ENCODE peak calls at places on chromosome X, in six cellular contexts. One of them, this sample, is unnamed.

GRCh38 chrX:23822397-23822796 is 39.4 kb downstream of the SAT1 start:
- DNase-seq in activated gamma-delta T cell treated with anti-CD3 and anti-CD28 coated beads, Interleukin-2, amount 50 U/mL, for 16 hours: no peak
- DNase-seq in activated naive CD4-positive, alpha-beta T cell treated with Interleukin-2 at 50 U/mL for 16 hours: no peak
- DNase-seq in NCI-H1092: peak; percentile 43
- DNase-seq in A549: peak; percentile 74
- DNase-seq in activated CD4-positive, alpha-beta T cell treated with anti-CD3 and anti-CD28 coated beads for 24 hours: no peak
- DNase-seq in this sample: no peak

GRCh38 chrX:43728966-43729365 is 72.9 kb downstream of the MAOA start:
- DNase-seq in activated gamma-delta T cell treated with anti-CD3 and anti-CD28 coated beads, Interleukin-2, amount 50 U/mL, for 16 hours: no peak
- DNase-seq in A549: no peak
- DNase-seq in activated naive CD4-positive, alpha-beta T cell treated with Interleukin-2 at 50 U/mL for 16 hours: no peak
- DNase-seq in NCI-H1092: no peak
- DNase-seq in activated CD4-positive, alpha-beta T cell treated with anti-CD3 and anti-CD28 coated beads for 24 hours: no peak
- DNase-seq in this sample: no peak

GRCh38 chrX:136170109-136170800 is 22.9 kb downstream of the FHL1 start:
- DNase-seq in NCI-H1092: no peak
- DNase-seq in activated naive CD4-positive, alpha-beta T cell treated with Interleukin-2 at 50 U/mL for 16 hours: no peak
- DNase-seq in activated CD4-positive, alpha-beta T cell treated with anti-CD3 and anti-CD28 coated beads for 24 hours: no peak
- DNase-seq in activated gamma-delta T cell treated with anti-CD3 and anti-CD28 coated beads, Interleukin-2, amount 50 U/mL, for 16 hours: no peak
- DNase-seq in A549: no peak
- DNase-seq in this sample: no peak

GRCh38 chrX:111561851-111562250 is 50.4 kb downstream of the SERTM2 start:
- DNase-seq in A549: no peak
- DNase-seq in NCI-H1092: no peak
- DNase-seq in activated gamma-delta T cell treated with anti-CD3 and anti-CD28 coated beads, Interleukin-2, amount 50 U/mL, for 16 hours: no peak
- DNase-seq in activated CD4-positive, alpha-beta T cell treated with anti-CD3 and anti-CD28 coated beads for 24 hours: no peak
- DNase-seq in activated naive CD4-positive, alpha-beta T cell treated with Interleukin-2 at 50 U/mL for 16 hours: no peak
- DNase-seq in this sample: no peak

GRCh38 chrX:39073131-39073530 is 271.9 kb downstream of the MID1IP1 start:
- DNase-seq in NCI-H1092: no peak
- DNase-seq in activated gamma-delta T cell treated with anti-CD3 and anti-CD28 coated beads, Interleukin-2, amount 50 U/mL, for 16 hours: no peak
- DNase-seq in activated CD4-positive, alpha-beta T cell treated with anti-CD3 and anti-CD28 coated beads for 24 hours: no peak
- DNase-seq in activated naive CD4-positive, alpha-beta T cell treated with Interleukin-2 at 50 U/mL for 16 hours: no peak
- DNase-seq in A549: no peak
- DNase-seq in this sample: no peak

GRCh38 chrX:77342028-77342427 is 105.2 kb upstream of the FGF16 start:
- DNase-seq in activated CD4-positive, alpha-beta T cell treated with anti-CD3 and anti-CD28 coated beads for 24 hours: no peak
- DNase-seq in activated naive CD4-positive, alpha-beta T cell treated with Interleukin-2 at 50 U/mL for 16 hours: no peak
- DNase-seq in activated gamma-delta T cell treated with anti-CD3 and anti-CD28 coated beads, Interleukin-2, amount 50 U/mL, for 16 hours: no peak
- DNase-seq in NCI-H1092: no peak
- DNase-seq in A549: no peak
- DNase-seq in this sample: no peak

GRCh38 chrX:27307546-27307945 is 155.6 kb downstream of the PPP4R3C start:
- DNase-seq in activated naive CD4-positive, alpha-beta T cell treated with Interleukin-2 at 50 U/mL for 16 hours: no peak
- DNase-seq in A549: no peak
- DNase-seq in activated gamma-delta T cell treated with anti-CD3 and anti-CD28 coated beads, Interleukin-2, amount 50 U/mL, for 16 hours: no peak
- DNase-seq in activated CD4-positive, alpha-beta T cell treated with anti-CD3 and anti-CD28 coated beads for 24 hours: no peak
- DNase-seq in NCI-H1092: no peak
- DNase-seq in this sample: no peak

GRCh38 chrX:41010188-41010846 is 74.9 kb upstream of the USP9X start:
- DNase-seq in A549: peak; percentile 79
- DNase-seq in activated gamma-delta T cell treated with anti-CD3 and anti-CD28 coated beads, Interleukin-2, amount 50 U/mL, for 16 hours: peak; percentile 4
- DNase-seq in activated naive CD4-positive, alpha-beta T cell treated with Interleukin-2 at 50 U/mL for 16 hours: peak; percentile 34
- DNase-seq in activated CD4-positive, alpha-beta T cell treated with anti-CD3 and anti-CD28 coated beads for 24 hours: peak; percentile 3
- DNase-seq in NCI-H1092: peak; percentile 67
- DNase-seq in this sample: peak; percentile 77

GRCh38 chrX:118974088-118974907 is at the start of gene LONRF3:
- DNase-seq in activated CD4-positive, alpha-beta T cell treated with anti-CD3 and anti-CD28 coated beads for 24 hours: peak; percentile 44
- DNase-seq in NCI-H1092: no peak
- DNase-seq in activated naive CD4-positive, alpha-beta T cell treated with Interleukin-2 at 50 U/mL for 16 hours: peak; percentile 69
- DNase-seq in A549: peak; percentile 60
- DNase-seq in activated gamma-delta T cell treated with anti-CD3 and anti-CD28 coated beads, Interleukin-2, amount 50 U/mL, for 16 hours: peak; percentile 26
- DNase-seq in this sample: peak; percentile 81

GRCh38 chrX:13265549-13266132 is 54.2 kb downstream of the ATXN3L start:
- DNase-seq in activated naive CD4-positive, alpha-beta T cell treated with Interleukin-2 at 50 U/mL for 16 hours: no peak
- DNase-seq in NCI-H1092: no peak
- DNase-seq in A549: no peak
- DNase-seq in activated CD4-positive, alpha-beta T cell treated with anti-CD3 and anti-CD28 coated beads for 24 hours: no peak
- DNase-seq in activated gamma-delta T cell treated with anti-CD3 and anti-CD28 coated beads, Interleukin-2, amount 50 U/mL, for 16 hours: no peak
- DNase-seq in this sample: no peak

GRCh38 chrX:35728481-35728880 is 69.7 kb upstream of the MAGEB16 start:
- DNase-seq in activated naive CD4-positive, alpha-beta T cell treated with Interleukin-2 at 50 U/mL for 16 hours: no peak
- DNase-seq in NCI-H1092: no peak
- DNase-seq in A549: peak; percentile 2
- DNase-seq in activated gamma-delta T cell treated with anti-CD3 and anti-CD28 coated beads, Interleukin-2, amount 50 U/mL, for 16 hours: no peak
- DNase-seq in activated CD4-positive, alpha-beta T cell treated with anti-CD3 and anti-CD28 coated beads for 24 hours: no peak
- DNase-seq in this sample: no peak

GRCh38 chrX:70422886-70423336 is at the start of gene GDPD2:
- DNase-seq in NCI-H1092: peak; percentile 21
- DNase-seq in A549: peak; percentile 40
- DNase-seq in activated naive CD4-positive, alpha-beta T cell treated with Interleukin-2 at 50 U/mL for 16 hours: no peak
- DNase-seq in activated gamma-delta T cell treated with anti-CD3 and anti-CD28 coated beads, Interleukin-2, amount 50 U/mL, for 16 hours: no peak
- DNase-seq in activated CD4-positive, alpha-beta T cell treated with anti-CD3 and anti-CD28 coated beads for 24 hours: no peak
- DNase-seq in this sample: no peak

GRCh38 chrX:133859860-133860259 is 125.5 kb downstream of the GPC3 start:
- DNase-seq in activated CD4-positive, alpha-beta T cell treated with anti-CD3 and anti-CD28 coated beads for 24 hours: no peak
- DNase-seq in activated naive CD4-positive, alpha-beta T cell treated with Interleukin-2 at 50 U/mL for 16 hours: no peak
- DNase-seq in NCI-H1092: peak; percentile 25
- DNase-seq in activated gamma-delta T cell treated with anti-CD3 and anti-CD28 coated beads, Interleukin-2, amount 50 U/mL, for 16 hours: no peak
- DNase-seq in A549: no peak
- DNase-seq in this sample: no peak

GRCh38 chrX:39762266-39762841 is 335.4 kb downstream of the BCOR start:
- DNase-seq in activated naive CD4-positive, alpha-beta T cell treated with Interleukin-2 at 50 U/mL for 16 hours: no peak
- DNase-seq in activated CD4-positive, alpha-beta T cell treated with anti-CD3 and anti-CD28 coated beads for 24 hours: no peak
- DNase-seq in NCI-H1092: no peak
- DNase-seq in activated gamma-delta T cell treated with anti-CD3 and anti-CD28 coated beads, Interleukin-2, amount 50 U/mL, for 16 hours: no peak
- DNase-seq in A549: no peak
- DNase-seq in this sample: no peak

GRCh38 chrX:149145845-149146285 is 359.2 kb downstream of the IDS start:
- DNase-seq in activated CD4-positive, alpha-beta T cell treated with anti-CD3 and anti-CD28 coated beads for 24 hours: no peak
- DNase-seq in A549: no peak
- DNase-seq in NCI-H1092: no peak
- DNase-seq in activated naive CD4-positive, alpha-beta T cell treated with Interleukin-2 at 50 U/mL for 16 hours: no peak
- DNase-seq in activated gamma-delta T cell treated with anti-CD3 and anti-CD28 coated beads, Interleukin-2, amount 50 U/mL, for 16 hours: no peak
- DNase-seq in this sample: no peak

GRCh38 chrX:104430720-104431119 is 135.3 kb upstream of the IL1RAPL2 start:
- DNase-seq in activated gamma-delta T cell treated with anti-CD3 and anti-CD28 coated beads, Interleukin-2, amount 50 U/mL, for 16 hours: no peak
- DNase-seq in activated naive CD4-positive, alpha-beta T cell treated with Interleukin-2 at 50 U/mL for 16 hours: no peak
- DNase-seq in A549: peak; percentile 3
- DNase-seq in activated CD4-positive, alpha-beta T cell treated with anti-CD3 and anti-CD28 coated beads for 24 hours: no peak
- DNase-seq in NCI-H1092: no peak
- DNase-seq in this sample: no peak

GRCh38 chrX:41335590-41336331 is 1.8 kb downstream of the DDX3X start:
- DNase-seq in activated CD4-positive, alpha-beta T cell treated with anti-CD3 and anti-CD28 coated beads for 24 hours: no peak
- DNase-seq in activated gamma-delta T cell treated with anti-CD3 and anti-CD28 coated beads, Interleukin-2, amount 50 U/mL, for 16 hours: no peak
- DNase-seq in A549: no peak
- DNase-seq in activated naive CD4-positive, alpha-beta T cell treated with Interleukin-2 at 50 U/mL for 16 hours: no peak
- DNase-seq in NCI-H1092: no peak
- DNase-seq in this sample: no peak

GRCh38 chrX:153564047-153564606 is 34.8 kb downstream of the CCNQ start:
- DNase-seq in activated naive CD4-positive, alpha-beta T cell treated with Interleukin-2 at 50 U/mL for 16 hours: no peak
- DNase-seq in NCI-H1092: no peak
- DNase-seq in activated CD4-positive, alpha-beta T cell treated with anti-CD3 and anti-CD28 coated beads for 24 hours: no peak
- DNase-seq in activated gamma-delta T cell treated with anti-CD3 and anti-CD28 coated beads, Interleukin-2, amount 50 U/mL, for 16 hours: no peak
- DNase-seq in A549: no peak
- DNase-seq in this sample: no peak

GRCh38 chrX:151724563-151725337 is 8.9 kb downstream of the FATE1 start:
- DNase-seq in activated gamma-delta T cell treated with anti-CD3 and anti-CD28 coated beads, Interleukin-2, amount 50 U/mL, for 16 hours: no peak
- DNase-seq in A549: no peak
- DNase-seq in activated CD4-positive, alpha-beta T cell treated with anti-CD3 and anti-CD28 coated beads for 24 hours: no peak
- DNase-seq in activated naive CD4-positive, alpha-beta T cell treated with Interleukin-2 at 50 U/mL for 16 hours: no peak
- DNase-seq in NCI-H1092: no peak
- DNase-seq in this sample: no peak

GRCh38 chrX:131985526-131986049 is 37.5 kb upstream of the STK26 start:
- DNase-seq in A549: peak; percentile 1
- DNase-seq in activated gamma-delta T cell treated with anti-CD3 and anti-CD28 coated beads, Interleukin-2, amount 50 U/mL, for 16 hours: no peak
- DNase-seq in activated naive CD4-positive, alpha-beta T cell treated with Interleukin-2 at 50 U/mL for 16 hours: no peak
- DNase-seq in activated CD4-positive, alpha-beta T cell treated with anti-CD3 and anti-CD28 coated beads for 24 hours: no peak
- DNase-seq in NCI-H1092: no peak
- DNase-seq in this sample: no peak

GRCh38 chrX:137565921-137566745 is at the start of gene ZIC3:
- DNase-seq in A549: no peak
- DNase-seq in activated CD4-positive, alpha-beta T cell treated with anti-CD3 and anti-CD28 coated beads for 24 hours: no peak
- DNase-seq in NCI-H1092: peak; percentile 25
- DNase-seq in activated gamma-delta T cell treated with anti-CD3 and anti-CD28 coated beads, Interleukin-2, amount 50 U/mL, for 16 hours: no peak
- DNase-seq in activated naive CD4-positive, alpha-beta T cell treated with Interleukin-2 at 50 U/mL for 16 hours: no peak
- DNase-seq in this sample: peak; percentile 76

GRCh38 chrX:54076903-54077302 is 32.6 kb upstream of the PHF8 start:
- DNase-seq in activated CD4-positive, alpha-beta T cell treated with anti-CD3 and anti-CD28 coated beads for 24 hours: no peak
- DNase-seq in NCI-H1092: no peak
- DNase-seq in activated naive CD4-positive, alpha-beta T cell treated with Interleukin-2 at 50 U/mL for 16 hours: no peak
- DNase-seq in activated gamma-delta T cell treated with anti-CD3 and anti-CD28 coated beads, Interleukin-2, amount 50 U/mL, for 16 hours: no peak
- DNase-seq in A549: peak; percentile 9
- DNase-seq in this sample: no peak

GRCh38 chrX:10615931-10616780 is 4.2 kb downstream of the MID1 start:
- DNase-seq in A549: peak; percentile 73
- DNase-seq in activated naive CD4-positive, alpha-beta T cell treated with Interleukin-2 at 50 U/mL for 16 hours: no peak
- DNase-seq in activated gamma-delta T cell treated with anti-CD3 and anti-CD28 coated beads, Interleukin-2, amount 50 U/mL, for 16 hours: no peak
- DNase-seq in NCI-H1092: peak; percentile 24
- DNase-seq in activated CD4-positive, alpha-beta T cell treated with anti-CD3 and anti-CD28 coated beads for 24 hours: no peak
- DNase-seq in this sample: no peak

This sample was measured in left lung.